ENCODE peak calls at places on chromosomes 11 and 22, in five cellular contexts. R is kidney, M is aorta, E is right cardiac atrium, K is foreskin keratinocyte. A is an unnamed sample.

GRCh38 chr11:13376838-13377237 is 86.2 kb downstream of the BTBD10 start:
- DNase-seq in R (no peak), M (no peak), E (peak), K (no peak), A (no peak)

GRCh38 chr11:103862827-103863213 is 173.6 kb upstream of the DDI1 start:
- DNase-seq in R (no peak), M (no peak), E (no peak), K (no peak), A (no peak)

GRCh38 chr11:58334708-58335107 is 24.2 kb downstream of the OR5B17 start:
- DNase-seq in R (no peak), M (no peak), E (no peak), K (peak), A (no peak)

GRCh38 chr11:113179181-113179701 is 135.1 kb upstream of the TTC12 start:
- DNase-seq in R (no peak), M (no peak), E (no peak), K (no peak), A (no peak)

GRCh38 chr11:19679952-19680823 is 32.4 kb upstream of the NAV2 start:
- DNase-seq in R (peak), M (peak), E (peak), K (peak), A (peak)

GRCh38 chr22:21031545-21032036 is 770 bp downstream of the SLC7A4 start:
- DNase-seq in R (no peak), M (no peak), E (peak), K (no peak), A (no peak)

GRCh38 chr11:110818032-110818687 is 105.9 kb upstream of the ARHGAP20 start:
- DNase-seq in R (no peak), M (no peak), E (no peak), K (peak), A (no peak)

GRCh38 chr11:39741066-39741465 is 1718.4 kb downstream of the LRRC4C start:
- DNase-seq in R (no peak), M (no peak), E (no peak), K (peak), A (no peak)

GRCh38 chr22:23822101-23822671 is 16.6 kb downstream of the DERL3 start:
- DNase-seq in R (peak), M (peak), E (no peak), K (no peak), A (no peak)

GRCh38 chr11:83292709-83293435 is 6.7 kb upstream of the CCDC90B start:
- DNase-seq in R (no peak), M (no peak), E (no peak), K (peak), A (no peak)

GRCh38 chr11:46901156-46901555 is 17.2 kb downstream of the LRP4 start:
- DNase-seq in R (no peak), M (no peak), E (no peak), K (no peak), A (no peak)

GRCh38 chr11:119029340-119030028 is 1.2 kb downstream of the SLC37A4 start:
- DNase-seq in R (peak), M (peak), E (peak), K (no peak), A (no peak)
- H3K27ac ChIP-seq in R (peak), M (no peak), E (no peak), K (no peak), A (peak)

DNA sequence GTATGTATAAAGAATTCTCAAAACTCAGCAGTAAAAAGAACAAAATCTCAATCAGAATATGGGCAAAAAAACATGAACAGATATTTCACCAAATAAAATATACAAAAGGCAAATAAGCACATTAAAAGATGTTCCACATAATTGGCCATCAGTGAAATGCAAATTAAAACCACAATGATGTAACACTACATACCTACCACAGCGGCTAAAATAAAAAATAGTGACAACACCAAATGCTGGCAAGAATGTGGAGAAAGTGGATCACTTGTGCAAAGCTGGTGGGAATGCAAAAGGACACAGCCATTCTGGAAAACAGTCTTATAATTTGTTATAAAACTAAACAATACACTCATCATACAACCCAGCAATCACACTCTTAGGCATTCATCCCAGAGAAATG is 38.3 kb upstream of the ACER3 start:
- DNase-seq in R (no peak), M (no peak), E (no peak), K (no peak), A (no peak)
- H3K27ac ChIP-seq in R (no peak), M (no peak), E (no peak), K (no peak), A (peak)

GRCh38 chr22:40491990-40492631 is 121.7 kb downstream of the SGSM3 start:
- DNase-seq in R (no peak), M (no peak), E (no peak), K (no peak), A (no peak)
- H3K27ac ChIP-seq in R (no peak), M (no peak), E (peak), K (no peak), A (peak)

GRCh38 chr11:44763111-44763820 is 36.5 kb downstream of the TSPAN18 start:
- DNase-seq in R (no peak), M (no peak), E (no peak), K (no peak), A (no peak)
- H3K27ac ChIP-seq in R (no peak), M (no peak), E (peak), K (no peak), A (peak)

GRCh38 chr22:46076651-46077339 is 73.5 kb upstream of the PPARA start:
- DNase-seq in R (peak), M (peak), E (peak), K (no peak), A (peak)
- H3K27ac ChIP-seq in R (peak), M (peak), E (peak), K (peak), A (peak)

A was measured in left ventricle myocardium inferior.